ENCODE peak calls at places on chromosomes 4 and X, in four cellular contexts. Z, F, M and B are unnamed samples.

GRCh38 chrX:16633754-16634153 is 16.2 kb upstream of the S100G start:
- DNase-seq in Z (no peak), F (no peak), M (peak; percentile 58), B (peak; percentile 45)

GRCh38 chr4:74875451-74875850 is 57.5 kb upstream of the PARM1 start:
- DNase-seq in Z (no peak), F (no peak), M (no peak), B (no peak)

GRCh38 chrX:46130246-46130645 is 415.0 kb downstream of the ZNF674 start:
- DNase-seq in Z (no peak), F (no peak), M (no peak), B (no peak)

GRCh38 chr4:4521069-4521468 is 20.8 kb downstream of the STX18 start:
- DNase-seq in Z (no peak), F (no peak), M (peak; percentile 55), B (no peak)

GRCh38 chr4:127782025-127782274 is 172 bp upstream of the HSPA4L start:
- DNase-seq in Z (peak; percentile 69), F (peak; percentile 59), M (peak; percentile 86), B (peak; percentile 86)

GRCh38 chrX:28312259-28312658 is 275.0 kb upstream of the IL1RAPL1 start:
- DNase-seq in Z (no peak), F (no peak), M (no peak), B (no peak)

GRCh38 chr4:19164334-19164733 is 1087.4 kb upstream of the SLIT2 start:
- DNase-seq in Z (no peak), F (no peak), M (no peak), B (no peak)

GRCh38 chrX:30488092-30488491 is 89.5 kb downstream of the TASL start:
- DNase-seq in Z (no peak), F (no peak), M (peak; percentile 38), B (peak; percentile 4)

GRCh38 chr4:119498520-119498919 is 130.1 kb downstream of the PDE5A start:
- DNase-seq in Z (no peak), F (peak; percentile 11), M (peak; percentile 96), B (no peak)